ENCODE peak calls at places on chromosomes 2 and 18, in seven cellular contexts. I, C, H, R, F, E and N are unnamed samples.

GRCh38 chr2:44550571-44550970 is 188.8 kb downstream of the CAMKMT start:
- DNase-seq in R (no peak), E (no peak), H (no peak), C (no peak), I (peak; percentile 15), F (no peak), N (no peak)

GRCh38 chr2:66508358-66509071 is 73.6 kb downstream of the MEIS1 start:
- DNase-seq in E (no peak), R (no peak), C (no peak), I (no peak), H (peak; percentile 27), F (no peak), N (no peak)

GRCh38 chr18:13289501-13290205 is 71.1 kb downstream of the LDLRAD4 start:
- DNase-seq in C (no peak), H (no peak), F (no peak), R (no peak), I (no peak), E (no peak), N (no peak)

GRCh38 chr2:158394453-158394852 is 62.1 kb downstream of the CCDC148 start:
- DNase-seq in H (no peak), I (no peak), F (no peak), E (no peak), R (no peak), C (no peak), N (no peak)

GRCh38 chr2:26770986-26771586 is 7.0 kb downstream of the SLC35F6 start:
- DNase-seq in E (peak; percentile 87), R (peak; percentile 44), C (no peak), I (no peak), F (peak; percentile 82), H (no peak), N (no peak)

GRCh38 chr2:12083081-12083569 is 336.7 kb downstream of the LPIN1 start:
- DNase-seq in C (no peak), H (no peak), F (no peak), R (no peak), I (no peak), E (no peak), N (no peak)

GRCh38 chr2:110157153-110157793 is 41.7 kb upstream of the MALL start:
- DNase-seq in E (peak; percentile 28), F (no peak), I (peak; percentile 49), C (no peak), R (no peak), H (no peak), N (peak; percentile 50)

GRCh38 chr2:68589963-68590362 is 53.4 kb upstream of the PROKR1 start:
- DNase-seq in F (no peak), C (no peak), H (no peak), R (no peak), I (no peak), E (no peak), N (no peak)

GRCh38 chr2:23617167-23617787 is 232.3 kb downstream of the KLHL29 start:
- DNase-seq in I (no peak), F (peak; percentile 86), R (no peak), E (peak; percentile 49), C (no peak), H (peak; percentile 76), N (no peak)

GRCh38 chr2:124162256-124162655 is 137.2 kb downstream of the CNTNAP5 start:
- DNase-seq in H (no peak), E (no peak), F (no peak), C (no peak), I (no peak), R (no peak), N (no peak)

GRCh38 chr18:74373428-74373827 is 57.8 kb downstream of the C18orf63 start:
- DNase-seq in E (no peak), F (no peak), I (no peak), R (no peak), H (no peak), C (no peak), N (no peak)

GRCh38 chr2:191688934-191689695 is 11.2 kb downstream of the NABP1 start:
- DNase-seq in C (no peak), I (no peak), R (no peak), E (peak; percentile 86), F (no peak), H (no peak), N (no peak)

GRCh38 chr18:22273101-22274039 is 104.0 kb downstream of the GATA6 start:
- DNase-seq in R (no peak), E (no peak), F (no peak), C (no peak), I (no peak), H (no peak), N (no peak)
- TF ChIP-seq CTCF in R (no peak), E (no peak), F (no peak), C (no peak), I (no peak), H (no peak), N (no peak)

GRCh38 chr18:26185267-26185666 is 41.0 kb upstream of the TAF4B start:
- DNase-seq in E (no peak), R (no peak), H (no peak), C (no peak), I (no peak), F (no peak), N (no peak)
- TF ChIP-seq CTCF in E (no peak), R (peak; percentile 22), H (peak; percentile 58), C (no peak), I (no peak), F (no peak), N (no peak)

GRCh38 chr2:174603280-174603679 is 5.7 kb upstream of the WIPF1 start:
- DNase-seq in I (no peak), H (peak; percentile 39), E (no peak), R (peak; percentile 28), C (no peak), F (peak; percentile 35), N (no peak)
- TF ChIP-seq CTCF in I (peak; percentile 73), H (no peak), E (peak; percentile 35), R (no peak), C (peak; percentile 54), F (peak; percentile 28), N (peak; percentile 58)

GRCh38 chr2:199405241-199405640 is 52.5 kb downstream of the SATB2 start:
- DNase-seq in H (no peak), R (peak; percentile 20), E (no peak), I (no peak), C (no peak), F (no peak), N (no peak)
- TF ChIP-seq CTCF in H (peak; percentile 63), R (peak; percentile 40), E (peak; percentile 9), I (no peak), C (no peak), F (no peak), N (no peak)

DNA sequence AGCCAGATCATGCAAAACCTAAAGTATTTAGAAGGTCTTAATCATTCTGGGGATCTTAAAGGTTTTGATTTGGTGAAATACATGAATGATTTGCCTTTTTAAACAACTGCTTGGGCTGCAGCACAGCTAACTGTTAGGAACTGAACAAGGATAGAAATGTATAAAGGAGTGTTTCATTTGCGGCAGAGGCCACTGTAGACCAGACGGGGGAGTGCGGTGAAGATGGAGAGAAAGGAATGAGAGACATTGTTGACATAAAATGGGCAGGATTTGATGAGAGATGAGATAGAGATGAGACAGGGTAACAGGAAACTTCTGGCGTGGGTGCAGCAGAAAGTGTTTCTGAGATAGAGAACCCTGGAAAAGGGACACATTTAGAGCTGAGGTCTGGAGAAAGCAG is 308.1 kb downstream of the TMX3 start:
- DNase-seq in E (no peak), H (no peak), R (no peak), F (no peak), I (no peak), C (no peak), N (no peak)
- TF ChIP-seq CTCF in E (peak; percentile 8), H (no peak), R (no peak), F (no peak), I (no peak), C (no peak), N (no peak)